ENCODE peak calls at places on chromosomes 12 and 14, in six cellular contexts. B, U, N, T, S and X are unnamed samples.

GRCh38 chr12:121248611-121249010 is 38.7 kb downstream of the P2RX4 start:
- DNase-seq in B (no peak), U (no peak), N (peak), T (no peak), S (no peak), X (no peak)

GRCh38 chr14:72801381-72801812 is 92.5 kb downstream of the DPF3 start:
- DNase-seq in B (peak), U (no peak), N (no peak), T (peak), S (peak), X (no peak)

GRCh38 chr12:111443086-111443485 is 37.4 kb downstream of the SH2B3 start:
- DNase-seq in B (no peak), U (no peak), N (no peak), T (no peak), S (no peak), X (no peak)

GRCh38 chr12:71456316-71456715 is 16.7 kb downstream of the LGR5 start:
- DNase-seq in B (no peak), U (no peak), N (no peak), T (no peak), S (no peak), X (no peak)

GRCh38 chr12:107515446-107515958 is 170.1 kb upstream of the PWP1 start:
- DNase-seq in B (peak), U (no peak), N (no peak), T (peak), S (peak), X (peak)

GRCh38 chr12:130748786-130749185 is 32.7 kb upstream of the RIMBP2 start:
- DNase-seq in B (no peak), U (no peak), N (no peak), T (no peak), S (no peak), X (no peak)

GRCh38 chr12:46071769-46072624 is 81.6 kb upstream of the SCAF11 start:
- DNase-seq in B (peak), U (peak), N (no peak), T (peak), S (peak), X (peak)

GRCh38 chr12:12803186-12803585 is 10.0 kb upstream of the DDX47 start:
- DNase-seq in B (peak), U (peak), N (no peak), T (peak), S (peak), X (no peak)

GRCh38 chr14:105140581-105140980 is 28.0 kb downstream of the JAG2 start:
- DNase-seq in B (no peak), U (no peak), N (no peak), T (no peak), S (no peak), X (no peak)

GRCh38 chr14:30240685-30241084 is 313.0 kb upstream of the PRKD1 start:
- DNase-seq in B (peak), U (no peak), N (no peak), T (no peak), S (no peak), X (no peak)

GRCh38 chr14:106308839-106309389 is 782.5 kb downstream of the TMEM121 start:
- DNase-seq in B (peak), U (peak), N (peak), T (no peak), S (no peak), X (peak)

GRCh38 chr12:101671157-101671791 is 26.2 kb upstream of the CHPT1 start:
- DNase-seq in B (no peak), U (no peak), N (no peak), T (no peak), S (no peak), X (no peak)

GRCh38 chr12:74537126-74537706 is 419 bp upstream of the ATXN7L3B start:
- DNase-seq in B (peak), U (no peak), N (no peak), T (peak), S (no peak), X (peak)

GRCh38 chr12:2682301-2683282 is 112.2 kb upstream of the FKBP4 start:
- DNase-seq in B (peak), U (no peak), N (no peak), T (peak), S (peak), X (peak)

GRCh38 chr12:57993030-57993429 is 51.7 kb downstream of the ATP23 start:
- DNase-seq in B (peak), U (no peak), N (no peak), T (peak), S (peak), X (no peak)

GRCh38 chr12:116390656-116391335 is 113.3 kb upstream of the MED13L start:
- DNase-seq in B (peak), U (no peak), N (no peak), T (no peak), S (no peak), X (no peak)

GRCh38 chr12:79020106-79020505 is 155.5 kb downstream of the SYT1 start:
- DNase-seq in B (peak), U (no peak), N (no peak), T (peak), S (peak), X (no peak)

GRCh38 chr12:111754671-111755070 is 12.1 kb upstream of the ALDH2 start:
- DNase-seq in B (no peak), U (no peak), N (no peak), T (no peak), S (no peak), X (no peak)

GRCh38 chr14:61568572-61569011 is 126.7 kb upstream of the HIF1A start:
- DNase-seq in B (no peak), U (peak), N (peak), T (no peak), S (no peak), X (peak)

GRCh38 chr12:1932264-1932777 is 13.9 kb upstream of the CACNA2D4 start:
- DNase-seq in B (peak), U (peak), N (peak), T (peak), S (peak), X (no peak)

GRCh38 chr14:104423224-104423681 is 156.3 kb upstream of the C14orf180 start:
- DNase-seq in B (no peak), U (no peak), N (peak), T (no peak), S (no peak), X (no peak)

GRCh38 chr12:42758806-42759205 is 169.3 kb upstream of the PRICKLE1 start:
- DNase-seq in B (no peak), U (no peak), N (no peak), T (no peak), S (no peak), X (no peak)

GRCh38 chr14:56860441-56860840 is 50.2 kb upstream of the OTX2 start:
- DNase-seq in B (no peak), U (no peak), N (no peak), T (no peak), S (no peak), X (no peak)

GRCh38 chr14:59265808-59266207 is 77.3 kb downstream of the DAAM1 start:
- DNase-seq in B (peak), U (no peak), N (no peak), T (no peak), S (no peak), X (no peak)

GRCh38 chr14:81811705-81812269 is 278.1 kb upstream of the SEL1L start:
- DNase-seq in B (no peak), U (no peak), N (no peak), T (no peak), S (no peak), X (no peak)

GRCh38 chr12:121996050-121996944 is 25.4 kb upstream of the BCL7A start:
- DNase-seq in B (no peak), U (no peak), N (no peak), T (no peak), S (no peak), X (peak)

GRCh38 chr12:16524378-16524777 is 81.6 kb downstream of the LMO3 start:
- DNase-seq in B (no peak), U (no peak), N (no peak), T (no peak), S (no peak), X (no peak)

GRCh38 chr14:69259531-69260245 is at the start of gene GALNT16:
- DNase-seq in B (no peak), U (peak), N (peak), T (peak), S (peak), X (peak)

GRCh38 chr14:100827140-100827517 is 1.2 kb downstream of the MEG3 start:
- DNase-seq in B (no peak), U (no peak), N (no peak), T (peak), S (no peak), X (no peak)

GRCh38 chr12:6603095-6603567 is 4.0 kb downstream of the CHD4 start:
- DNase-seq in B (peak), U (peak), N (no peak), T (peak), S (peak), X (peak)

GRCh38 chr12:5716221-5716620 is 228.8 kb downstream of the ANO2 start:
- DNase-seq in B (no peak), U (peak), N (no peak), T (no peak), S (no peak), X (no peak)

GRCh38 chr12:77166711-77167110 is 101.3 kb upstream of the E2F7 start:
- DNase-seq in B (peak), U (no peak), N (no peak), T (no peak), S (peak), X (no peak)

GRCh38 chr14:49971156-49972141 is 78.6 kb downstream of the ARF6 start:
- DNase-seq in B (peak), U (peak), N (no peak), T (peak), S (no peak), X (no peak)

GRCh38 chr12:65618574-65618973 is 205.7 kb upstream of the HMGA2 start:
- DNase-seq in B (no peak), U (no peak), N (no peak), T (no peak), S (no peak), X (no peak)

GRCh38 chr14:70186826-70187483 is 1.8 kb downstream of the SLC8A3 start:
- DNase-seq in B (no peak), U (peak), N (peak), T (no peak), S (peak), X (no peak)

GRCh38 chr14:78673845-78674244 is 503.7 kb downstream of the NRXN3 start:
- DNase-seq in B (no peak), U (no peak), N (no peak), T (no peak), S (no peak), X (peak)

GRCh38 chr12:58009355-58009754 is 68.0 kb downstream of the ATP23 start:
- DNase-seq in B (peak), U (no peak), N (no peak), T (no peak), S (no peak), X (no peak)

GRCh38 chr12:65556676-65557424 is 267.4 kb upstream of the HMGA2 start:
- DNase-seq in B (peak), U (peak), N (peak), T (peak), S (peak), X (peak)

DNA sequence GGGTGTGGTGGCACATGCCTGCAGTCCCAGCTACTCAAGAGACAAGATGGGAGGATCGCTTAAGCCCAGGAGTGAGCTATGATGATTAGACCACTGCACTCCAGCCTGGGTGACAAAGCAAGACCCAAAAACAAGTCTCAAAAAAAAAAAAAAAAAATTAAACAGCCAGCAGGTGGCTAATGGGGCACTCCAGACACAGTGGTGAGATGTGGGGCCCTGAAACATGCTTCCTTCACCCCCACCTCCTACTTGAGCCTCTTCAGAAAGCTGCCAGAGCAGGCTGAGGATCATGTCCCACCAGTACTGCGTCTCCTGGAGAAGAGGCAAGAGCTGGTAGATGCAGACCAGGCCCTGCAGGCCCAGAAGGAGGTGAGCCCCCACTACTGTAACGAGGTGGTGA is 2.1 kb downstream of the CFAP73 start:
- DNase-seq in B (no peak), U (no peak), N (no peak), T (no peak), S (no peak), X (no peak)
- H3K4me3 ChIP-seq in B (no peak), U (no peak), N (no peak), T (no peak), S (no peak), X (no peak)

GRCh38 chr12:32331133-32331532 is 68.2 kb upstream of the FGD4 start:
- DNase-seq in B (no peak), U (no peak), N (no peak), T (peak), S (no peak), X (peak)
- H3K4me3 ChIP-seq in B (no peak), U (no peak), N (no peak), T (no peak), S (no peak), X (no peak)

GRCh38 chr12:54350743-54351142 is 13.5 kb downstream of the GPR84 start:
- DNase-seq in B (no peak), U (no peak), N (no peak), T (no peak), S (no peak), X (no peak)

GRCh38 chr12:54349031-54349430 is 15.3 kb downstream of the GPR84 start:
- DNase-seq in B (no peak), U (no peak), N (no peak), T (no peak), S (no peak), X (no peak)

GRCh38 chr12:54352891-54353874 is 11.1 kb downstream of the GPR84 start:
- DNase-seq in B (peak), U (no peak), N (no peak), T (peak), S (peak), X (no peak)

GRCh38 chr12:54349658-54350057 is 14.6 kb downstream of the GPR84 start:
- DNase-seq in B (no peak), U (no peak), N (no peak), T (no peak), S (no peak), X (no peak)

GRCh38 chr12:54352022-54352531 is 12.2 kb downstream of the GPR84 start:
- DNase-seq in B (peak), U (no peak), N (peak), T (peak), S (peak), X (peak)
- H3K4me3 ChIP-seq in B (no peak), U (no peak), N (no peak), T (no peak), S (no peak), X (no peak)

GRCh38 chr12:52020126-52020525 is 13.4 kb downstream of the TAMALIN start:
- DNase-seq in B (no peak), U (no peak), N (no peak), T (no peak), S (no peak), X (no peak)

GRCh38 chr12:52023182-52023975 is 16.6 kb downstream of the TAMALIN start:
- DNase-seq in B (peak), U (peak), N (peak), T (peak), S (peak), X (peak)

GRCh38 chr12:52020539-52021336 is 14.0 kb downstream of the TAMALIN start:
- DNase-seq in B (peak), U (no peak), N (no peak), T (peak), S (peak), X (peak)

GRCh38 chr12:52023976-52024688 is 17.4 kb downstream of the TAMALIN start:
- DNase-seq in B (no peak), U (no peak), N (no peak), T (no peak), S (no peak), X (no peak)

DNA sequence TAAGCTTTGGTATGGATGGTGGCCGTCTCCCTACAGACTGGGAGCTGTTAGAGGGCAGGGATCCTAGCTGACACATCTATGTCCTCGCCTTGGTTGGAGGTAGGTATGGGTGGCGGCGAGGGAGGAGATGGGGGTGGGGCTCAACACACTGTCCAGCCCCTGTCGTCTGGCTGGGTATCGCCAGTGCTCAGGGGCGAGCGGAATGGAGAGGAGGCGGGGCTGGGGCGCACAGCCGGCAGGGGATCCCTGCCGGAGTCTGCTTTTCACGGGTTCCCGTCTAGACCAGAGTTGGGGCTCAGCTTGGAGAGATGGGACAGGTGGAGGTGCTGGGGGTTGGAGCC is 16.1 kb downstream of the TAMALIN start:
- DNase-seq in B (no peak), U (peak), N (no peak), T (no peak), S (no peak), X (peak)
- H3K4me3 ChIP-seq in B (no peak), U (peak), N (peak), T (peak), S (peak), X (no peak)

GRCh38 chr12:108690799-108691153 is 40.5 kb downstream of the CORO1C start:
- DNase-seq in B (no peak), U (no peak), N (no peak), T (no peak), S (no peak), X (no peak)

GRCh38 chr12:108691995-108692808 is 39.1 kb downstream of the CORO1C start:
- DNase-seq in B (no peak), U (peak), N (no peak), T (peak), S (peak), X (peak)

GRCh38 chr12:108689314-108690190 is 41.8 kb downstream of the CORO1C start:
- DNase-seq in B (peak), U (no peak), N (no peak), T (peak), S (peak), X (peak)

GRCh38 chr12:108691154-108691994 is 39.9 kb downstream of the CORO1C start:
- DNase-seq in B (peak), U (peak), N (peak), T (peak), S (peak), X (peak)

DNA sequence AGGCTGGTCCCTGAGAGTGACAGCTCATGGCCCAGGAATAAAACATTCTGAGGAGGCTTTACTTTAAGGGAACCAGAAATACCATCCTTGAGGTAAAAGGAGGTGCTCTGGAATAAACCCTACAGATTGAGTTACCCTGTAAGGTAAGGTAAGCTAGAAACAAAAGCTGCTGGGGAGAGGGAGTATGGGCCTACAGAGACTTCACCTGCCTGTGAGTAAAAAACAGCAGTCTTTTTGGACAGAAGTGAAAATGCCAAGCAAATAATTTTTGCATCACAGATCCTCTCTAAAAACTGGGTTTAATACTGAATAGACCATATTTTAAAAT is 41.2 kb downstream of the CORO1C start:
- DNase-seq in B (no peak), U (no peak), N (no peak), T (no peak), S (no peak), X (no peak)
- H3K4me3 ChIP-seq in B (no peak), U (no peak), N (no peak), T (no peak), S (no peak), X (no peak)

GRCh38 chr12:103571286-103571685 is 15.8 kb upstream of the STAB2 start:
- DNase-seq in B (no peak), U (peak), N (peak), T (no peak), S (peak), X (peak)
- H3K4me3 ChIP-seq in B (no peak), U (no peak), N (no peak), T (no peak), S (no peak), X (no peak)

GRCh38 chr14:23299186-23299521 is 3.5 kb downstream of the PPP1R3E start:
- DNase-seq in B (no peak), U (no peak), N (no peak), T (no peak), S (no peak), X (no peak)

GRCh38 chr14:23301288-23301968 is 1.2 kb downstream of the PPP1R3E start:
- DNase-seq in B (peak), U (peak), N (peak), T (peak), S (peak), X (peak)

GRCh38 chr14:23300687-23301223 is 1.9 kb downstream of the PPP1R3E start:
- DNase-seq in B (peak), U (peak), N (no peak), T (peak), S (peak), X (peak)

GRCh38 chr14:23299558-23299957 is 3.1 kb downstream of the PPP1R3E start:
- DNase-seq in B (peak), U (no peak), N (no peak), T (peak), S (peak), X (no peak)

GRCh38 chr14:23299986-23300686 is 2.5 kb downstream of the PPP1R3E start:
- DNase-seq in B (no peak), U (peak), N (no peak), T (peak), S (no peak), X (no peak)
- H3K4me3 ChIP-seq in B (peak), U (peak), N (peak), T (peak), S (peak), X (no peak)

DNA sequence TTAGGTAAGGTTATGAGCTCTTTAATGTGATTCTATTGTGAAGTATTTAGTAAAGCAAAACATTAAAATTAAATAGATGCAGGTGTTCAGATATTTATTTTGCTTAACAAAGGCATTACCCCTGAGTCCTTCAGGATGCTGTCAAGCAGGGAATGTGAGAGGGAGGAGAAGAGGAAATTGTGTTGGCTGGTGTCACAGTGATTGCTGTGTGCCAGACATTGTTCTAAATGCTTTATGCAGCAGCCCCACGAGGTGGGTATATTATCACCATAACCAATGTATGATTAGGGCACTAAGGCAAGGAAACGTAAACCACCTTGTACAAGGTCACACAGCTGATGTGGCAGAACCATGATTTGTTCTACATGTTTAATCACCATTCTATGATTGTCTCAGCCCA is 80.1 kb downstream of the STAB2 start:
- DNase-seq in B (no peak), U (no peak), N (no peak), T (no peak), S (no peak), X (no peak)
- H3K4me3 ChIP-seq in B (no peak), U (no peak), N (no peak), T (no peak), S (no peak), X (no peak)